ENCODE peak calls at places on chromosome 12, in seven cellular contexts. One of them, this sample, is unnamed.

GRCh38 chr12:54666008-54666407 is 17.8 kb upstream of the DCD start:
- DNase-seq in K562: no peak
- DNase-seq in GM12878: no peak
- DNase-seq in SK-N-SH: no peak
- DNase-seq in H1: no peak
- DNase-seq in HepG2: no peak
- DNase-seq in GM12891: no peak
- DNase-seq in this sample: no peak

GRCh38 chr12:11623382-11623781 is 26.1 kb upstream of the ETV6 start:
- DNase-seq in K562: no peak
- DNase-seq in HepG2: peak; percentile 58
- DNase-seq in GM12878: no peak
- DNase-seq in H1: no peak
- DNase-seq in GM12891: no peak
- DNase-seq in SK-N-SH: no peak
- DNase-seq in this sample: no peak

GRCh38 chr12:70646850-70647249 is 9.6 kb upstream of the PTPRB start:
- DNase-seq in H1: no peak
- DNase-seq in K562: no peak
- DNase-seq in GM12891: no peak
- DNase-seq in HepG2: no peak
- DNase-seq in GM12878: no peak
- DNase-seq in SK-N-SH: no peak
- DNase-seq in this sample: no peak

GRCh38 chr12:94098466-94098865 is 49.9 kb upstream of the PLXNC1 start:
- DNase-seq in SK-N-SH: no peak
- DNase-seq in K562: no peak
- DNase-seq in GM12891: no peak
- DNase-seq in H1: no peak
- DNase-seq in HepG2: no peak
- DNase-seq in GM12878: no peak
- DNase-seq in this sample: no peak

GRCh38 chr12:19085090-19085489 is 44.4 kb upstream of the PLEKHA5 start:
- DNase-seq in SK-N-SH: no peak
- DNase-seq in HepG2: no peak
- DNase-seq in GM12891: no peak
- DNase-seq in H1: no peak
- DNase-seq in GM12878: no peak
- DNase-seq in K562: no peak
- DNase-seq in this sample: no peak

GRCh38 chr12:106919910-106920544 is 35.7 kb upstream of the TMEM263 start:
- DNase-seq in K562: peak; percentile 59
- DNase-seq in HepG2: peak; percentile 28
- DNase-seq in H1: no peak
- DNase-seq in SK-N-SH: peak; percentile 54
- DNase-seq in GM12891: no peak
- DNase-seq in GM12878: no peak
- DNase-seq in this sample: no peak

GRCh38 chr12:87413784-87414183 is 615.4 kb downstream of the C12orf50 start:
- DNase-seq in GM12878: no peak
- DNase-seq in H1: no peak
- DNase-seq in GM12891: no peak
- DNase-seq in SK-N-SH: peak; percentile 23
- DNase-seq in K562: no peak
- DNase-seq in HepG2: no peak
- DNase-seq in this sample: no peak

GRCh38 chr12:77005699-77006098 is 59.7 kb downstream of the E2F7 start:
- DNase-seq in SK-N-SH: no peak
- DNase-seq in K562: no peak
- DNase-seq in H1: no peak
- DNase-seq in GM12878: no peak
- DNase-seq in HepG2: no peak
- DNase-seq in GM12891: no peak
- DNase-seq in this sample: no peak

GRCh38 chr12:84661732-84662326 is 250.8 kb downstream of the SLC6A15 start:
- DNase-seq in GM12891: no peak
- DNase-seq in HepG2: no peak
- DNase-seq in SK-N-SH: no peak
- DNase-seq in H1: no peak
- DNase-seq in K562: no peak
- DNase-seq in GM12878: no peak
- DNase-seq in this sample: no peak

GRCh38 chr12:26872623-26873022 is 39.6 kb upstream of the ITPR2 start:
- DNase-seq in SK-N-SH: no peak
- DNase-seq in H1: no peak
- DNase-seq in HepG2: no peak
- DNase-seq in GM12891: no peak
- DNase-seq in K562: no peak
- DNase-seq in GM12878: no peak
- DNase-seq in this sample: no peak

GRCh38 chr12:107328442-107329133 is 235.2 kb upstream of the CRY1 start:
- DNase-seq in H1: no peak
- DNase-seq in SK-N-SH: no peak
- DNase-seq in GM12891: no peak
- DNase-seq in K562: no peak
- DNase-seq in GM12878: no peak
- DNase-seq in HepG2: no peak
- DNase-seq in this sample: no peak

GRCh38 chr12:43937947-43938346 is 102.1 kb downstream of the TMEM117 start:
- DNase-seq in HepG2: peak; percentile 2
- DNase-seq in H1: no peak
- DNase-seq in GM12878: no peak
- DNase-seq in GM12891: no peak
- DNase-seq in K562: peak; percentile 31
- DNase-seq in SK-N-SH: peak; percentile 25
- DNase-seq in this sample: no peak

GRCh38 chr12:121767525-121768016 is 25.9 kb downstream of the RHOF start:
- DNase-seq in H1: no peak
- DNase-seq in SK-N-SH: peak; percentile 94
- DNase-seq in GM12891: no peak
- DNase-seq in GM12878: no peak
- DNase-seq in HepG2: no peak
- DNase-seq in K562: no peak
- DNase-seq in this sample: no peak

GRCh38 chr12:19220205-19220604 is 90.7 kb downstream of the PLEKHA5 start:
- DNase-seq in GM12891: no peak
- DNase-seq in SK-N-SH: no peak
- DNase-seq in HepG2: no peak
- DNase-seq in H1: no peak
- DNase-seq in K562: no peak
- DNase-seq in GM12878: no peak
- DNase-seq in this sample: no peak

GRCh38 chr12:117986705-117987469 is 18.1 kb upstream of the KSR2 start:
- DNase-seq in K562: no peak
- DNase-seq in HepG2: no peak
- DNase-seq in H1: no peak
- DNase-seq in SK-N-SH: no peak
- DNase-seq in GM12878: no peak
- DNase-seq in GM12891: no peak
- DNase-seq in this sample: no peak

GRCh38 chr12:102474438-102475064 is 5.8 kb downstream of the IGF1 start:
- DNase-seq in SK-N-SH: no peak
- DNase-seq in K562: peak; percentile 55
- DNase-seq in GM12878: no peak
- DNase-seq in HepG2: no peak
- DNase-seq in H1: no peak
- DNase-seq in GM12891: no peak
- DNase-seq in this sample: no peak

GRCh38 chr12:113727651-113728061 is 238.5 kb downstream of the RBM19 start:
- DNase-seq in GM12891: no peak
- DNase-seq in HepG2: peak; percentile 63
- DNase-seq in SK-N-SH: no peak
- DNase-seq in GM12878: no peak
- DNase-seq in K562: no peak
- DNase-seq in H1: no peak
- DNase-seq in this sample: no peak

GRCh38 chr12:60849723-60850122 is 1253.9 kb downstream of the SLC16A7 start:
- DNase-seq in GM12878: no peak
- DNase-seq in HepG2: no peak
- DNase-seq in SK-N-SH: no peak
- DNase-seq in H1: no peak
- DNase-seq in K562: no peak
- DNase-seq in GM12891: no peak
- DNase-seq in this sample: no peak

GRCh38 chr12:120642806-120643205 is 2.4 kb downstream of the CABP1 start:
- DNase-seq in HepG2: no peak
- DNase-seq in H1: no peak
- DNase-seq in SK-N-SH: no peak
- DNase-seq in GM12891: no peak
- DNase-seq in GM12878: no peak
- DNase-seq in K562: no peak
- DNase-seq in this sample: no peak

GRCh38 chr12:120642086-120642485 is 1.7 kb downstream of the CABP1 start:
- DNase-seq in HepG2: no peak
- DNase-seq in K562: no peak
- DNase-seq in SK-N-SH: no peak
- DNase-seq in GM12891: no peak
- DNase-seq in GM12878: no peak
- DNase-seq in H1: no peak
- DNase-seq in this sample: no peak

GRCh38 chr12:120640840-120641833 is 711 bp downstream of the CABP1 start:
- DNase-seq in GM12891: peak; percentile 59
- DNase-seq in HepG2: peak; percentile 22
- DNase-seq in GM12878: no peak
- DNase-seq in K562: peak; percentile 77
- DNase-seq in H1: peak; percentile 88
- DNase-seq in SK-N-SH: peak; percentile 71
- DNase-seq in this sample: peak; percentile 51

GRCh38 chr12:120643574-120643973 is 3.1 kb downstream of the CABP1 start:
- DNase-seq in H1: no peak
- DNase-seq in SK-N-SH: no peak
- DNase-seq in GM12891: no peak
- DNase-seq in GM12878: no peak
- DNase-seq in K562: no peak
- DNase-seq in HepG2: no peak
- DNase-seq in this sample: no peak

GRCh38 chr12:120639771-120640721 is at the start of gene CABP1:
- DNase-seq in H1: peak; percentile 87
- DNase-seq in GM12878: no peak
- DNase-seq in HepG2: peak; percentile 7
- DNase-seq in GM12891: peak; percentile 84
- DNase-seq in K562: peak; percentile 97
- DNase-seq in SK-N-SH: peak; percentile 85
- DNase-seq in this sample: peak; percentile 81
- TF ChIP-seq TAF1 in H1: no peak
- TF ChIP-seq TAF1 in GM12878: no peak
- TF ChIP-seq TAF1 in HepG2: no peak
- TF ChIP-seq TAF1 in GM12891: no peak
- TF ChIP-seq TAF1 in K562: no peak
- TF ChIP-seq TAF1 in SK-N-SH: no peak
- TF ChIP-seq TAF1 in this sample: no peak

DNA sequence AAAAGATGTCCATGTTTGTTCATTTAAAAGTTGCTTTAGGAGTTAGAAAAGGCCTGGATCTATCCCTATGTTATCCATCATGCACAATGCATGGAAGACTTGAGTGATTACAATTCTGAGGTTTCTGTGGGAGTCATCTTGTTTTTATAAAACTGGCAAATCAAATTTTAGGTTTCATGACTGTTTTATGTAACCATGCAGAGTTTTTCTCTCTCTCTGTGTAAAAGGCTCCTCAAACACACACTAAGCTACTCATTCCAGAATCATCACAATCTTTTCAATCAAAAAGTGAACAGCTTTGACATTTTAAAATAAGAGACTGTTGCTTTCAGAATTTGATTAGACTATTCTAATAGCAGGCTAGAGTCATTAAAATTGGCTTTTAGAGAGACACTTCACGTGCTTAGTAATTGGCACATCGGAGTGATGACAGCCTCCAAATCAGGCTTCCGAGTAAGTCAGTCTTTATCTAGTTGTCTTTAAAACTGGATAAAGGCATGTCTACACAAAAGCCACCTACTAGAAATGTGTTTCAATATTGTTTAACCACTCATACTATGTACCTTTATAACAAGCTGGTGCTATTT is 31.9 kb downstream of the PRICKLE1 start:
- DNase-seq in H1: no peak
- DNase-seq in SK-N-SH: peak; percentile 42
- DNase-seq in K562: no peak
- DNase-seq in GM12891: no peak
- DNase-seq in GM12878: no peak
- DNase-seq in HepG2: no peak
- DNase-seq in this sample: no peak
- TF ChIP-seq TAF1 in H1: no peak
- TF ChIP-seq TAF1 in SK-N-SH: no peak
- TF ChIP-seq TAF1 in K562: no peak
- TF ChIP-seq TAF1 in GM12891: no peak
- TF ChIP-seq TAF1 in GM12878: no peak
- TF ChIP-seq TAF1 in HepG2: no peak
- TF ChIP-seq TAF1 in this sample: no peak

GRCh38 chr12:96199465-96199864 is 5.3 kb downstream of the ELK3 start:
- DNase-seq in HepG2: no peak
- DNase-seq in K562: no peak
- DNase-seq in GM12891: no peak
- DNase-seq in H1: no peak
- DNase-seq in SK-N-SH: no peak
- DNase-seq in GM12878: no peak
- DNase-seq in this sample: no peak

GRCh38 chr12:96201272-96202227 is 7.4 kb downstream of the ELK3 start:
- DNase-seq in GM12891: no peak
- DNase-seq in SK-N-SH: no peak
- DNase-seq in H1: no peak
- DNase-seq in HepG2: no peak
- DNase-seq in K562: no peak
- DNase-seq in GM12878: no peak
- DNase-seq in this sample: no peak

GRCh38 chr12:96197503-96198272 is 3.5 kb downstream of the ELK3 start:
- DNase-seq in K562: no peak
- DNase-seq in HepG2: no peak
- DNase-seq in GM12891: no peak
- DNase-seq in H1: no peak
- DNase-seq in GM12878: no peak
- DNase-seq in SK-N-SH: no peak
- DNase-seq in this sample: no peak

GRCh38 chr12:96196781-96197180 is 2.6 kb downstream of the ELK3 start:
- DNase-seq in SK-N-SH: no peak
- DNase-seq in GM12878: no peak
- DNase-seq in GM12891: no peak
- DNase-seq in K562: no peak
- DNase-seq in H1: no peak
- DNase-seq in HepG2: no peak
- DNase-seq in this sample: no peak

DNA sequence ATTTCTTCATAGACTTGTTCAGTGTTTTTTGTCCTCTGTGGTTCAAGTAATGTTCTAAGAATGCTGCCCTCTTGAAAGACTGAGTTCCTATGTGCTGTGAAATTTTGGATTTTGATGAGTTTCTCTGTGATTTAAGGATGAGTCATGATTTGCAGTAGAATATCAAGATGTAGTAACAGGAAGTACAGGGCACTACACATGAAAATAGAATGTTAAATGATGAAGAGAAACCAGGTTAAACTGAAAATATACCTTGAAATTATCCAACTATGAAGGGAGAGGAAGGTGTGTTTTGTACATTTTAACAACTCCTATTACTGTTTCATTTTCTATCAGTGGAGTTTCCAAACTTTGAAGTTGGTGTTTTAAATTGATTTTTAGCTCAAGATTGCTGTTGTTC is 4.8 kb downstream of the ELK3 start:
- DNase-seq in H1: no peak
- DNase-seq in GM12891: no peak
- DNase-seq in GM12878: no peak
- DNase-seq in SK-N-SH: no peak
- DNase-seq in HepG2: no peak
- DNase-seq in K562: no peak
- DNase-seq in this sample: no peak
- TF ChIP-seq TAF1 in H1: no peak
- TF ChIP-seq TAF1 in GM12891: no peak
- TF ChIP-seq TAF1 in GM12878: no peak
- TF ChIP-seq TAF1 in SK-N-SH: no peak
- TF ChIP-seq TAF1 in HepG2: no peak
- TF ChIP-seq TAF1 in K562: no peak
- TF ChIP-seq TAF1 in this sample: no peak

GRCh38 chr12:85923767-85924331 is 49.8 kb downstream of the NTS start:
- DNase-seq in HepG2: no peak
- DNase-seq in GM12891: no peak
- DNase-seq in H1: no peak
- DNase-seq in GM12878: no peak
- DNase-seq in SK-N-SH: peak; percentile 24
- DNase-seq in K562: peak; percentile 7
- DNase-seq in this sample: no peak
- TF ChIP-seq TAF1 in HepG2: no peak
- TF ChIP-seq TAF1 in GM12891: no peak
- TF ChIP-seq TAF1 in H1: no peak
- TF ChIP-seq TAF1 in GM12878: no peak
- TF ChIP-seq TAF1 in SK-N-SH: no peak
- TF ChIP-seq TAF1 in K562: no peak
- TF ChIP-seq TAF1 in this sample: no peak

This sample was measured in GM12892.